ENCODE peak calls at places on chromosomes 6 and 20, in ten cellular contexts. Q, P, V, B, A, Z, H, N, E and W are unnamed samples.

GRCh38 chr20:52473171-52473570 is 281.6 kb upstream of the ZFP64 start:
- DNase-seq in Q (no peak), P (no peak), V (no peak), B (no peak), A (no peak), Z (no peak), H (no peak), N (no peak), E (no peak), W (no peak)

GRCh38 chr20:3940905-3941304 is 51.7 kb downstream of the PANK2 start:
- DNase-seq in Q (no peak), P (no peak), V (peak), B (no peak), A (no peak), Z (no peak), H (no peak), N (no peak), E (no peak), W (no peak)

GRCh38 chr6:36381502-36382389 is 5.7 kb downstream of the ETV7 start:
- DNase-seq in Q (no peak), P (no peak), V (no peak), B (no peak), A (no peak), Z (no peak), H (no peak), N (no peak), E (no peak), W (no peak)

GRCh38 chr20:10605547-10606195 is 68.1 kb downstream of the JAG1 start:
- DNase-seq in Q (no peak), P (no peak), V (no peak), B (no peak), A (no peak), Z (no peak), H (no peak), N (no peak), E (no peak), W (no peak)

GRCh38 chr20:50186151-50186885 is 4.3 kb upstream of the CEBPB start:
- DNase-seq in Q (peak), P (peak), V (peak), B (peak), A (peak), Z (peak), H (peak), N (peak), E (peak), W (peak)

GRCh38 chr6:138188278-138188923 is 26.7 kb downstream of the ARFGEF3 start:
- DNase-seq in Q (no peak), P (no peak), V (peak), B (no peak), A (no peak), Z (no peak), H (no peak), N (no peak), E (no peak), W (no peak)

GRCh38 chr20:33515569-33516216 is 25.8 kb downstream of the CBFA2T2 start:
- DNase-seq in Q (no peak), P (no peak), V (no peak), B (no peak), A (no peak), Z (no peak), H (no peak), N (peak), E (no peak), W (no peak)

GRCh38 chr20:44348168-44348659 is 7.3 kb upstream of the HNF4A start:
- DNase-seq in Q (no peak), P (no peak), V (no peak), B (no peak), A (no peak), Z (no peak), H (no peak), N (no peak), E (no peak), W (no peak)

DNA sequence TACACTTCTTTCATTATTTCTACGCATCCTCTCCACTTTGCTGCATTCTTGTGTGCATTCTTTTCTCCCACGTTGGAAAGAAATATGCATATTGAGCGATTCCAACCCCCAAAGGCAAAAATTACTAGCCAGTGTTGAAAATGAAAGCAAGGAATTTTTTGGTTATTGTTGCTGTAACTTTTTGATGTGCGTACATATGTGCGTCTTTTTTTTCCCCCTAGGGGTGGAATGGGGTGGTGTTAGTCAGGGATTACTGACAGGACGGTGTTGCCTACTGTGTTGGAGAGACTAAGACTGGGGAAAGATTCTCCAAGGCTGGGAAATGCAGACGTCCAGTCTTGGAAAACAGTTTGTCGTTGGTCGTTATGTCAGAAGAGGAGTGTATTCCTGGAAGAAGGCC is 44.2 kb upstream of the ESR1 start:
- DNase-seq in Q (peak), P (peak), V (peak), B (peak), A (no peak), Z (no peak), H (no peak), N (peak), E (no peak), W (no peak)
- TF ChIP-seq CTCF in Q (peak), P (peak), V (peak), B (peak), A (peak), Z (peak), H (no peak), N (no peak), E (peak), W (peak)

DNA sequence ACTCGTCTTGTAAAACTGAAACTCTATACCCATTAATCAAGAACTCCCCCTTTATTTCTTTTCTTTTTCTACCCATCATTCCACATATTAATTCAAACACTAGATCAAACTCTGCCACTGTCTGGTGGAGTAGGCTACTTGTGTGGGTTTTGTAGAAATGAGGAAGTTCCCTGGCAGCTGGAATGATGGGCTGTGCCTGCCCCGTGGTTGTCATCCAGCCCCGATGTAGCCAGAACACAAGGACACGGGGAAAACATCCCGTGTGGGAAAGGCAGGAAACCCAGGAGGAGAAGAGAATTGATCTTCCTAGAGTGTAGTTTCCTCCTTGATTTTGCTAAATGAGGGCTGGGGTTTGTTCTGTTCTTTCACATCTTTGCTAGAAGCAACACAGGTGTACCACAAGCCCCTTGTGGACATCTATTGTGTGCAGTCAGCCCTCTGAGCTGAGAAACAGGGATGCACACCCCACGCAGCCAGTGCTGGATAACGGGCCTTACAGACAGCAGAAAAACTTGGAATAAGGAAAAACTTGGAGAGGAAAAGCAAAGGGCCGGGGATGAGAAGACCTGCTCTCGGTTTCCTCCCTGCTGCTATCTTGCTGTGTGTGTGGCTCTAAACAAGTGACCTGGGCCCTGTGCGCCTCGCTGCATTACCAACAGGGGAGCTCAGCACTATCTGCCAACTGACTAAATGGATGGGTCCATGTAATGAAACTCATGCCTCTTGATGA is 88.0 kb downstream of the SCML4 start:
- DNase-seq in Q (no peak), P (no peak), V (no peak), B (no peak), A (no peak), Z (no peak), H (no peak), N (no peak), E (no peak), W (no peak)
- TF ChIP-seq CTCF in Q (no peak), P (no peak), V (no peak), B (no peak), A (no peak), Z (no peak), H (no peak), N (no peak), E (no peak), W (no peak)

DNA sequence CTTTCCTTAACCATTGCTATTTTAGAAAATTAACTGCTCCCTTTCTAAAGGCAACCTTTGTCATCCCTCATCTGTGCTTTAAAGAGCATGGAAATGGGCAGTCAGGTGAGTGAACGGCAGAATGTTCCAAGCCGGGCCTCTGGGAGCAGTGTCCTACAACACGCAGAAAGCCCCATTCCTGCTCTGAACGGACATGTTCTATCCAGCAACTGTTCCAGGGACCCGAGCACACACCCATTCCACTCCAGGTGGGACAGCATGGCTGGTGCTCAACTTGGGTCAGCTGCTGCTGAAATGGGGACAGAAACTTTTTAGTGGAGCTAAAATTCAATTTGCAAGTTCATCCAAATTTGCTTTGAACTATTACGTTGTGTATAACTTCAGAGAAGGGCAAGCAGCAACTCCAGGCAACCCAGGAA is 26.7 kb downstream of the DIDO1 start:
- DNase-seq in Q (no peak), P (no peak), V (no peak), B (no peak), A (no peak), Z (no peak), H (no peak), N (peak), E (no peak), W (no peak)
- TF ChIP-seq CTCF in Q (no peak), P (peak), V (no peak), B (no peak), A (peak), Z (no peak), H (no peak), N (no peak), E (no peak), W (no peak)

GRCh38 chr6:165694296-165694695 is 31.3 kb upstream of the PDE10A start:
- DNase-seq in Q (no peak), P (no peak), V (no peak), B (no peak), A (no peak), Z (no peak), H (no peak), N (no peak), E (no peak), W (no peak)

GRCh38 chr6:165697171-165697570 is 34.1 kb upstream of the PDE10A start:
- DNase-seq in Q (no peak), P (no peak), V (no peak), B (no peak), A (no peak), Z (no peak), H (no peak), N (no peak), E (no peak), W (no peak)

GRCh38 chr6:165695736-165696515 is 32.9 kb upstream of the PDE10A start:
- DNase-seq in Q (no peak), P (no peak), V (no peak), B (no peak), A (no peak), Z (no peak), H (no peak), N (no peak), E (no peak), W (no peak)

GRCh38 chr6:165689699-165690098 is 26.7 kb upstream of the PDE10A start:
- DNase-seq in Q (peak), P (peak), V (no peak), B (no peak), A (no peak), Z (no peak), H (no peak), N (no peak), E (no peak), W (no peak)

DNA sequence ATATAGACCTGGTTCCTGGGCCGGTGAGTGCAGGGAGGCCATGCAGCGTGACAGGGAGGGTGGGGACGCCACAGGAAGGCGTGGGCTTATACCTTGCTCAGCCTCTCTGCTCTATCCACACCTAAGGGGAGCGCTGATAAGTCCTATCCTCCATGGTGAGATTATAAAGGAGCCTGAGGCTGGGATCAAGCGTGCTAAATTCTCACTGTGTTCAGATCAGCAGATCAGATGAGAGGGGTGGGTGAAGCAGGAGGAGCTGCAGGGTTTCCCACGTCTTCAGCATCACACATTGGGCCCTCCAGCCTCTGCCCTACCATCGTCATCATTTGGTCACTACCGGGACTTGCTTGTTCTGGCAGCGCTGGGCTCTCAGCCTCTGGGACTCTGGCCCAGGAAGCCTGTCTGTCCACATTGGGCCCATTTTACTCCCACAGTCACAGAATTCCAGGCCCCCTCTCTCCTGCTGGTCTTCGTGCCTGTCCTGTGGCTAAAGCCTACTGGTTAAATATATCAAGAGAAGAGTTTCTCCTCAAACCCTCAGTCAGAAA is 29.1 kb upstream of the PDE10A start:
- DNase-seq in Q (no peak), P (peak), V (no peak), B (no peak), A (no peak), Z (no peak), H (no peak), N (no peak), E (no peak), W (no peak)
- TF ChIP-seq CTCF in Q (no peak), P (no peak), V (no peak), B (no peak), A (no peak), Z (no peak), H (no peak), N (no peak), E (no peak), W (no peak)

DNA sequence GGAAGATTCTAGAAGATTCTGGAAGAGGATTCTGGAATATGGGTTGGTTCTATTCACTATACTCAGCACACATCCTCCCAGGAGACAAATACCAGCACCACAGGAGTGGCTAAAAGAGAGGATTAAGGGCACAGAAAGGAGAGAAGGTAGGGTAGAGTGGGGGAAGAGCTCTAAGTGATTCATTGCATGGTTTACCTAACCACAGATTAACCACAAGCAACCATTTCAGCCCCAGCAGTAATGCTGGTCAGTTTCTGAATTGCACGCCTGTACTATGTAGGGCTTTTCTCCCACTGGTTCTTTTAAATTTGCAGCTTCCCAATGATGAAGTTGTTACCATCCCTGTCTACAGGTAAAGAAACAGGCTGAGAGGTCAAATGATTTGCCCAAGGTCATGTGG is 192.7 kb upstream of the PMEPA1 start:
- DNase-seq in Q (peak), P (peak), V (peak), B (no peak), A (no peak), Z (no peak), H (no peak), N (peak), E (no peak), W (no peak)
- TF ChIP-seq CTCF in Q (no peak), P (peak), V (peak), B (no peak), A (no peak), Z (no peak), H (no peak), N (peak), E (no peak), W (no peak)

GRCh38 chr20:32437391-32438074 is 79.4 kb downstream of the ASXL1 start:
- DNase-seq in Q (no peak), P (no peak), V (no peak), B (no peak), A (no peak), Z (no peak), H (no peak), N (no peak), E (no peak), W (peak)
- TF ChIP-seq CTCF in Q (peak), P (peak), V (peak), B (no peak), A (no peak), Z (peak), H (no peak), N (no peak), E (no peak), W (no peak)

DNA sequence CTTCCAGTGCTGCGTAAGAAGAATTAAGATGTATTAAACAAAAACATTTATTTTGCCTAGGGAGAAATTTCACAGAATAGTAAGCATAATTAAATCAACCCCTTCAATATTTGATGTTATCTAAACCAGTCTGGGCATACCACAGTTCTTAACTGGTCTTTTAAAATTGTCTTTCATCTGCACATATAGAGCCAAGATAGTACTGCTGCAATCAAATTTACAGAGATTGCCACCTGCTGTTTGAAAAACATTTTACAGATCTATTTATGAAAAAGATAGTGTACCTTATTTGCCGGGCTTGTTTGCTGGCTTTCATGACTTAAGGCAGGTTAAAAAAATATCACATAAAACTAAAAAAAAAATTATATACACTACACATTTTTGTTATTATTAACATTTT is 323.2 kb downstream of the ADGRB3 start:
- DNase-seq in Q (peak), P (no peak), V (no peak), B (peak), A (no peak), Z (no peak), H (no peak), N (peak), E (no peak), W (no peak)
- TF ChIP-seq CTCF in Q (peak), P (peak), V (peak), B (no peak), A (no peak), Z (peak), H (no peak), N (no peak), E (no peak), W (peak)

DNA sequence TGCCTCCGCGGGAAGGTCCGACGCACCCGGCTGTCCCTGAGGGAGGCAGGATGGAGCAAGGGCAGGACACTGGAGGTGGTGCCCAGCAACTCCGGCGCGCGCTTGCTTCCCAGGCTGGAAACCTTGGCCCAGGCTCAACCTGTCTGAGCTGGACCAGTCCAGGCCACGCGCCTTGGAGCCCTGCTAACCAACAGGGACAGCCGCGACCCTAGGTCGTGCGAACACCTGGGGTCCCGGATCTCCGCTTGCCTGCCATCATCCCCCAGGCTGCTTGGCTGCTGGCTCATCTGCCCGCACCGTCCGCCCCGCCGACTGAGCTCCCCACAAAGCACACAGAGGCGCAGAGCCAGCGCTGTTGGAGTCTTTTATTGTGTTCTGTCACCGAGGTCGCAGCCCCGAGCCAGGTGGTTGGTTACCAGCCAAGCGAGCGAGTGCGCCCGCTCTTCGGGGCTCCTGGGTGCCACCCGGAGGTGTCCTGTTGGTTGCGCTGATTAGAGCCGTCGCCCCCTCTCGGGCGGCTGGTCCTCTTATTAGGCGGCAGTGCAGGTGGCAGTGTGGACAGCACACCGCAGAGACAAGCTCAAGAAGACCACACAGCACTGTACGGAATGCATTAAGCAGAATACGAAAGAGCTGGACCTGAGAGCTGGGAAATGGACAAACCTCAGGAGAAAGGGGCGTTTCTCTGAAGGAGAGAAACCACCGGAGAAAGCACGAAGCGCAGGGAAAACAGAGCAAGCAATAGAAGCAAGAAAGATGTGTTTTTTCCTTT is 3.8 kb downstream of the COL12A1 start:
- DNase-seq in Q (peak), P (peak), V (no peak), B (peak), A (no peak), Z (peak), H (no peak), N (no peak), E (peak), W (no peak)
- TF ChIP-seq CTCF in Q (no peak), P (peak), V (no peak), B (no peak), A (no peak), Z (peak), H (no peak), N (no peak), E (peak), W (no peak)